ENCODE peak calls at places on chromosome 17, in four cellular contexts. K is stomach, R is upper lobe of left lung, D is tibial nerve. J is an unnamed sample. For H3K4me1, the result is how much of the 10 kb centered on the place peaks cover.

GRCh38 chr17:4710693-4711634 is 532 bp downstream of the ARRB2 start:
- DNase-seq in K (peak), R (no peak), D (no peak), J (no peak)

GRCh38 chr17:72719582-72720493 is 372.6 kb downstream of the SLC39A11 start:
- DNase-seq in K (no peak), R (no peak), D (no peak), J (no peak)

GRCh38 chr17:18987862-18988545 is 16.6 kb downstream of the FAM83G start:
- DNase-seq in K (peak), R (no peak), D (no peak), J (no peak)

GRCh38 chr17:43536236-43537088 is 9.7 kb downstream of the ETV4 start:
- DNase-seq in K (no peak), R (no peak), D (no peak), J (no peak)

GRCh38 chr17:236641-237405 is 55.4 kb upstream of the DOC2B start:
- DNase-seq in K (no peak), R (no peak), D (no peak), J (no peak)

GRCh38 chr17:81097943-81098308 is 63.0 kb downstream of the BAIAP2 start:
- DNase-seq in K (no peak), R (peak), D (no peak), J (no peak)

GRCh38 chr17:1022278-1023024 is 25.5 kb downstream of the TIMM22 start:
- DNase-seq in K (no peak), R (peak), D (no peak), J (no peak)

GRCh38 chr17:5931611-5932010 is 138.6 kb upstream of the WSCD1 start:
- DNase-seq in K (no peak), R (no peak), D (no peak), J (no peak)

GRCh38 chr17:79923974-79924638 is 84.9 kb upstream of the CBX4 start:
- DNase-seq in K (peak), R (peak), D (no peak), J (no peak)

GRCh38 chr17:38978180-38978579 is 11.0 kb upstream of the FBXO47 start:
- DNase-seq in K (no peak), R (no peak), D (no peak), J (no peak)

GRCh38 chr17:63274156-63274555 is 171.9 kb downstream of the CYB561 start:
- DNase-seq in K (no peak), R (no peak), D (no peak), J (no peak)

GRCh38 chr17:63399856-63400255 is 46.2 kb downstream of the CYB561 start:
- DNase-seq in K (peak), R (no peak), D (no peak), J (no peak)

GRCh38 chr17:12256380-12256995 is 235.8 kb downstream of the MAP2K4 start:
- DNase-seq in K (peak), R (no peak), D (no peak), J (no peak)

GRCh38 chr17:17403899-17404576 is 72.8 kb upstream of the MED9 start:
- DNase-seq in K (no peak), R (peak), D (no peak), J (no peak)

GRCh38 chr17:12053552-12053951 is 32.9 kb downstream of the MAP2K4 start:
- DNase-seq in K (no peak), R (no peak), D (no peak), J (no peak)

GRCh38 chr17:47820023-47820789 is 1.4 kb downstream of the OSBPL7 start:
- DNase-seq in K (peak), R (no peak), D (no peak), J (no peak)

GRCh38 chr17:13393841-13394710 is 207.7 kb downstream of the HS3ST3A1 start:
- DNase-seq in K (no peak), R (no peak), D (no peak), J (no peak)

GRCh38 chr17:17151055-17151454 is 55.1 kb downstream of the PLD6 start:
- DNase-seq in K (no peak), R (no peak), D (no peak), J (no peak)

GRCh38 chr17:42997390-42997983 is 732 bp upstream of the RPL27 start:
- DNase-seq in K (no peak), R (no peak), D (no peak), J (no peak)

GRCh38 chr17:59365383-59365981 is 34.0 kb downstream of the YPEL2 start:
- DNase-seq in K (no peak), R (no peak), D (no peak), J (no peak)

GRCh38 chr17:921161-921560 is 58.4 kb downstream of the NXN start:
- DNase-seq in K (no peak), R (no peak), D (no peak), J (no peak)

GRCh38 chr17:1431631-1432104 is 24.4 kb downstream of the CRK start:
- DNase-seq in K (no peak), R (no peak), D (no peak), J (no peak)

GRCh38 chr17:12622726-12623125 is 43.0 kb upstream of the MYOCD start:
- DNase-seq in K (no peak), R (no peak), D (no peak), J (no peak)

GRCh38 chr17:74513987-74514631 is 17.2 kb downstream of the CD300LB start:
- DNase-seq in K (peak), R (no peak), D (no peak), J (peak)
- H3K4me1 ChIP-seq in K (under half), R (under half), D (under half), J (under half)

GRCh38 chr17:64780096-64781012 is 118.2 kb upstream of the SMURF2 start:
- DNase-seq in K (peak), R (peak), D (no peak), J (no peak)

GRCh38 chr17:64781013-64781392 is 118.9 kb upstream of the SMURF2 start:
- DNase-seq in K (no peak), R (peak), D (no peak), J (no peak)

GRCh38 chr17:64783556-64784352 is 121.6 kb upstream of the SMURF2 start:
- DNase-seq in K (no peak), R (no peak), D (no peak), J (no peak)

GRCh38 chr17:64781394-64781793 is 119.3 kb upstream of the SMURF2 start:
- DNase-seq in K (peak), R (peak), D (no peak), J (no peak)

GRCh38 chr17:64781810-64782555 is 119.9 kb upstream of the SMURF2 start:
- DNase-seq in K (no peak), R (no peak), D (no peak), J (no peak)
- TF ChIP-seq EP300 in K (no peak), R (no peak), D (no peak), J (no peak)

GRCh38 chr17:40617678-40618240 is 29.9 kb downstream of the SMARCE1 start:
- DNase-seq in K (no peak), R (peak), D (no peak), J (peak)
- H3K4me1 ChIP-seq in K (under half), R (under half), D (under half), J (under half)

GRCh38 chr17:61458000-61458399 is 5.8 kb downstream of the TBX4 start:
- DNase-seq in K (no peak), R (no peak), D (no peak), J (no peak)
- TF ChIP-seq EP300 in K (no peak), R (no peak), D (no peak), J (no peak)

DNA sequence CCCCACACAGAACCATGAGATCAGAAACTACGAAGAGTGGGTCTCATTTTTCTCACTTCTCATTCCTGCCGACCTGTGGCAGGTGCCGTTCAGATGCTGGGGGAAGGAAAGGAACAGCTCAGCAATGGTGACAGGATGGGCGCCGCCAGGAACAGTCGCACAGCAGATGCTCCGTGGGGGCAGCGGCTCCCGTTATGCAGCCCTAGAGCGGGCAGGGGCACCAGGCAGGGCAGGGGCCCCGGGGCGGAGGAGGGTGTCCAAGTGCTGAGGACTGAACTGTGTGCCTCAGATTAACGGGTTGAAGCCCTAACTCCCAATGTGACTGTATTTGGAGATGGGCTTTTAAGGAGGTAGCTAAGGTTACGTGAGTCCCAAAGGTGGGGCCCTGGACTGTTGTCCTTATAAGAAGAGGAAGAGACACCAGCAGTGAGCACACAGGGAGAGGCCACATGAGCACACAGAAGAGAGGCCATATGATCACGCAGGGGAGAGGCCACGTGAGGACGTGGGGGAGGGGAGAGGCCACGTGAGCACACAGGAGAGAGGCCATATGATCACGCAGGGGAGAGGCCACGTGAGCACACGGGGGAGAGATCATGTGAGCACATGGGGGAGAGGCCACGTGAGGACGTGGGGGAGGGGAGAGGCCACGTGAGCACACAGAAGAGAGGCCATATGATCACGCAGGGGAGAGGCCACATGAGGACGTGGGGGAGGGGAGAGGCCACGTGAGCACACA is 95.7 kb upstream of the METRNL start:
- DNase-seq in K (no peak), R (peak), D (no peak), J (peak)
- H3K4me1 ChIP-seq in K (under half), R (under half), D (under half), J (under half)

GRCh38 chr17:71428897-71429296 is 691.9 kb upstream of the SOX9 start:
- DNase-seq in K (no peak), R (no peak), D (no peak), J (no peak)

GRCh38 chr17:71422968-71423367 is 697.9 kb upstream of the SOX9 start:
- DNase-seq in K (no peak), R (no peak), D (no peak), J (no peak)

GRCh38 chr17:71427801-71428200 is 693.0 kb upstream of the SOX9 start:
- DNase-seq in K (no peak), R (no peak), D (no peak), J (no peak)

GRCh38 chr17:71423871-71424546 is 696.8 kb upstream of the SOX9 start:
- DNase-seq in K (no peak), R (no peak), D (no peak), J (no peak)
- TF ChIP-seq EP300 in K (no peak), R (no peak), D (no peak), J (no peak)

DNA sequence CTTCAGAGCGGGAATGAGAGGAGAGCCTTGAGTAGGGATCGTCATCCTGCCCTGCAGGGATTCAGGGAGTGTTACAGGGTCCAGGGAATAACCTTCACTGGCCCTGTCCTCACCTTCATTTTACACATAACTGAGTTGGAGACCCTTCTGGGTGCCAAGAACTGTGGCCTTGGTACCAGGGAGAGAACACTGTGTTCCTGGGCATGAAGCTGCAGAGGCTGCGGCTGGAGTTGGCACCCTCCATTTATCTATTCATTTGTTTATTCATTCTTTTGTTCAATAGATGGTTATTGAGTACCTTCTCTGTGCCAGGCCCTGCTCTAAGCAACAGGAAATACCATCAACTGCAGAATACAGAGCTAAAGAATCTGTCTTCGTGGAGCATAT is 6.7 kb downstream of the ABCC3 start:
- DNase-seq in K (no peak), R (no peak), D (no peak), J (no peak)
- H3K4me1 ChIP-seq in K (half or more), R (half or more), D (under half), J (under half)

DNA sequence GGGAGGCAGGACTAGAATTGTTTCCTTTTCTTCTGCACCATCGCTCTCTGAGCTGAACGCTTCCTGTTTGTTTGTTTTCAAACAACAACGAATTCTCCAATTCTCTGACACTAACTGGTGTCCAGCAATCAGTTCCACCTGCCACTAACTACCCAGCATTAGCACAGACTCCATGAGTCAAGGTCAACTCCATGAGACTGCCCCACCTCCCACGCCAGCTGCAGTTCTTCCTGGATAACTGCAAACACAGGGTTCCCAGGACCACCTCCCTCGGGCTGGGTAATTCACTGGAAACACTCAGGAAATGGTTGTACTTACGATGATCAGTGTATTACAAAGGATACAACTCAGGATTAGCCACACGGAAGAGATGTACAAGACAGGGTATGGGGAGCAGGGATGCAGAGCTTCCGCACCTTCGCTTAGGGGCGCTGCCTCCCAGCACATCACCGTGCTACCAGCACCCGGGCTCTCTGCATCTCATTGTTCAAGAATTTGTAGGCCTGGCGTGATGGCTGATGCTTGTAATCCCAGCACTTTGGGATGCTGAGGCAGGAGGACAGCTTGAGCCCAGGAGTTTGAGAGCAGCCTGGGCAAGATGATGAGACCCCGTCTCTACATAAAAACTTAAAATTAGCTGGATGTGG is 43.1 kb downstream of the RAB11FIP4 start:
- DNase-seq in K (no peak), R (no peak), D (no peak), J (no peak)
- TF ChIP-seq EP300 in K (no peak), R (no peak), D (no peak), J (no peak)

GRCh38 chr17:8904686-8905085 is 37.2 kb upstream of the PIK3R6 start:
- DNase-seq in K (no peak), R (no peak), D (no peak), J (peak)
- H3K4me1 ChIP-seq in K (under half), R (under half), D (under half), J (under half)

GRCh38 chr17:2711608-2712299 is at the start of gene CLUH:
- DNase-seq in K (peak), R (peak), D (peak), J (peak)
- TF ChIP-seq EP300 in K (peak), R (no peak), D (peak), J (no peak)

J was measured in esophagus muscularis mucosa.